ENCODE peak calls at places on chromosomes 3 and 15, in seven cellular contexts. C, F, G, V, K, H and T are unnamed samples.

GRCh38 chr15:88108991-88109390 is 147.5 kb downstream of the NTRK3 start:
- DNase-seq in F (no peak), H (no peak), G (no peak), K (no peak), V (no peak), C (no peak), T (no peak)

GRCh38 chr3:47259114-47259513 is 23.5 kb downstream of the KIF9 start:
- DNase-seq in G (no peak), C (no peak), V (no peak), K (no peak), F (no peak), H (no peak), T (no peak)

GRCh38 chr3:188220097-188220788 is 66.3 kb downstream of the LPP start:
- DNase-seq in F (no peak), G (no peak), K (no peak), C (no peak), V (no peak), H (no peak), T (no peak)

GRCh38 chr3:14124615-14125192 is at the start of the genes CHCHD4 and TMEM43:
- DNase-seq in F (peak; percentile 98), G (peak; percentile 99), V (peak; percentile 98), K (peak; percentile 99), C (peak; percentile 99), H (peak; percentile 94), T (peak; percentile 93)

GRCh38 chr15:65248506-65248905 is 37.2 kb upstream of the CILP start:
- DNase-seq in H (no peak), K (no peak), V (no peak), F (no peak), G (no peak), C (no peak), T (no peak)

GRCh38 chr3:156206157-156206556 is 85.8 kb downstream of the KCNAB1 start:
- DNase-seq in K (no peak), H (no peak), F (no peak), V (no peak), C (no peak), G (no peak), T (no peak)

GRCh38 chr15:22868495-22868894 is 30.0 kb downstream of the NIPA2 start:
- DNase-seq in H (no peak), K (no peak), F (no peak), G (no peak), C (no peak), V (no peak), T (no peak)

GRCh38 chr15:45162771-45163507 is 24.8 kb downstream of the SHF start:
- DNase-seq in G (peak; percentile 61), K (peak; percentile 86), C (peak; percentile 91), V (peak; percentile 84), H (peak; percentile 58), F (peak; percentile 60), T (peak; percentile 93)

GRCh38 chr3:119035014-119035346 is 334 bp upstream of the IGSF11 start:
- DNase-seq in F (no peak), C (no peak), H (no peak), G (no peak), V (no peak), K (no peak), T (no peak)

GRCh38 chr3:177553586-177553985 is 356.3 kb upstream of the TBL1XR1 start:
- DNase-seq in K (no peak), V (no peak), H (no peak), F (no peak), G (no peak), C (no peak), T (no peak)

GRCh38 chr3:185763347-185764010 is 61.4 kb downstream of the IGF2BP2 start:
- DNase-seq in H (no peak), V (no peak), C (no peak), K (no peak), G (no peak), F (no peak), T (no peak)

GRCh38 chr3:10557783-10558373 is 52.5 kb upstream of the ATP2B2 start:
- DNase-seq in V (no peak), K (peak; percentile 86), F (no peak), G (no peak), C (no peak), H (no peak), T (no peak)

GRCh38 chr3:119405315-119405714 is 58.1 kb downstream of the TMEM39A start:
- DNase-seq in H (no peak), G (no peak), F (no peak), V (no peak), C (no peak), K (no peak), T (no peak)

GRCh38 chr15:75952512-75952911 is 48.8 kb downstream of the FBXO22 start:
- DNase-seq in G (no peak), V (no peak), K (no peak), F (no peak), C (no peak), H (no peak), T (no peak)